ENCODE peak calls at places on chromosomes 16 and 17, in four cellular contexts. Y is psoas muscle, T is foreskin fibroblast, L is right atrium auricular region. F is an unnamed sample.

GRCh38 chr17:47470836-47471235 is 60.1 kb upstream of the NPEPPS start:
- DNase-seq in Y (no peak), T (no peak), L (no peak), F (no peak)

GRCh38 chr17:65362826-65363225 is 198.6 kb downstream of the AXIN2 start:
- DNase-seq in L (no peak), Y (no peak), T (peak), F (no peak)

GRCh38 chr17:71184716-71185115 is 936.1 kb upstream of the SOX9 start:
- DNase-seq in T (peak), L (no peak), Y (no peak), F (no peak)

GRCh38 chr16:1197237-1197866 is 27.7 kb downstream of the TPSG1 start:
- DNase-seq in T (no peak), Y (no peak), L (no peak), F (no peak)

GRCh38 chr16:87115646-87116045 is 201.5 kb downstream of the C16orf95 start:
- DNase-seq in T (no peak), Y (no peak), L (no peak), F (no peak)

GRCh38 chr17:61065263-61065773 is 334.3 kb upstream of the TBX2 start:
- DNase-seq in L (no peak), T (peak), Y (no peak), F (no peak)

GRCh38 chr16:25141648-25142047 is 30.1 kb downstream of the LCMT1 start:
- DNase-seq in L (no peak), T (no peak), Y (no peak), F (no peak)

GRCh38 chr16:67104061-67104460 is 5.7 kb upstream of the PHAF1 start:
- DNase-seq in L (no peak), T (peak), Y (no peak), F (peak)

GRCh38 chr16:66658860-66659190 is 37.7 kb downstream of the CMTM4 start:
- DNase-seq in T (no peak), L (no peak), Y (no peak), F (no peak)

GRCh38 chr16:69848635-69849545 is 86.8 kb downstream of the WWP2 start:
- DNase-seq in T (peak), Y (peak), L (peak), F (no peak)

DNA sequence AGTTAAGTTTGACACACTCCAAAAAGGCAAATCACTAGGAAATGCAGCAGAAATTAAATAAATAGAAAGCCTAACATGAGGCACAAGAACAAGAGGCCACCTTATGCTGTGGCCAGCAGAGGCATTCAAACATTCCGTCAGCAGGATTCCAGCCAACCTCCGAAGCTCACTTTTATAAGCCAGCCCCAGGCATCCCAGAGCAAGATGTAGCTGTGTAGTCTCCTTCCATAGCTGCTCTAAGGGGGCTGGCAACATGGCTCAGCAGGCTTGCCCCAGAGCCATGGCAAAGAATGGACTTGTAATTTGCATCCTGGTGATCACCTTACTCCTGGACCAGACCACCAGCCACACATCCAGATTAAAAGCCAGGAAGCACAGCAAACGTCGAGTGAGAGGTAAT is at the start of gene CLEC3A:
- DNase-seq in T (no peak), L (no peak), Y (no peak), F (no peak)
- TF ChIP-seq CTCF in T (no peak), L (no peak), Y (no peak), F (no peak)

GRCh38 chr17:62875296-62875695 is 67.2 kb upstream of the MARCHF10 start:
- DNase-seq in Y (no peak), T (no peak), L (no peak), F (no peak)
- TF ChIP-seq CTCF in Y (no peak), T (no peak), L (no peak), F (no peak)

GRCh38 chr16:79188115-79188779 is 412.3 kb downstream of the MAF start:
- DNase-seq in L (no peak), T (no peak), Y (no peak), F (no peak)
- TF ChIP-seq CTCF in L (no peak), T (no peak), Y (no peak), F (no peak)

GRCh38 chr17:27531469-27531948 is 75.3 kb downstream of the KSR1 start:
- DNase-seq in L (no peak), Y (no peak), T (no peak), F (no peak)

GRCh38 chr17:27526603-27527002 is 70.4 kb downstream of the KSR1 start:
- DNase-seq in Y (peak), T (peak), L (peak), F (no peak)

GRCh38 chr17:27530791-27531391 is 74.6 kb downstream of the KSR1 start:
- DNase-seq in L (no peak), Y (peak), T (no peak), F (no peak)

GRCh38 chr17:27532269-27533067 is 76.2 kb downstream of the KSR1 start:
- DNase-seq in T (peak), Y (peak), L (peak), F (no peak)

GRCh38 chr17:27529230-27529796 is 73.1 kb downstream of the KSR1 start:
- DNase-seq in T (no peak), Y (no peak), L (no peak), F (no peak)
- TF ChIP-seq CTCF in T (no peak), Y (peak), L (no peak), F (no peak)

F was measured in vagina.